ENCODE peak calls at places on chromosomes 5 and 9, in five cellular contexts. K, A, W, Z and V are unnamed samples.

GRCh38 chr5:173775692-173776135 is 112.4 kb upstream of the CPEB4 start:
- DNase-seq in K (no peak), A (no peak), W (no peak), Z (no peak), V (no peak)

GRCh38 chr9:129936222-129936621 is 101.0 kb downstream of the USP20 start:
- DNase-seq in W (no peak), A (no peak), K (no peak), Z (no peak), V (no peak)

GRCh38 chr9:94156549-94157407 is 72.5 kb downstream of the PTPDC1 start:
- DNase-seq in Z (no peak), W (no peak), A (no peak), K (peak), V (no peak)

GRCh38 chr5:180367300-180367699 is 14.2 kb upstream of the GFPT2 start:
- DNase-seq in A (no peak), K (no peak), Z (no peak), W (no peak), V (no peak)

GRCh38 chr5:1672396-1672795 is 127.2 kb downstream of the MRPL36 start:
- DNase-seq in Z (no peak), K (no peak), W (peak), A (no peak), V (no peak)

GRCh38 chr9:93612052-93612795 is 35.8 kb downstream of the PHF2 start:
- DNase-seq in A (no peak), K (peak), Z (no peak), W (no peak), V (no peak)

GRCh38 chr5:169695919-169696490 is 58.9 kb downstream of the DOCK2 start:
- DNase-seq in K (peak), Z (peak), W (no peak), A (no peak), V (peak)

GRCh38 chr9:90457386-90458080 is 185.1 kb downstream of the DIRAS2 start:
- DNase-seq in A (no peak), W (no peak), Z (no peak), K (no peak), V (no peak)

GRCh38 chr5:142881727-142882126 is 111.5 kb downstream of the ARHGAP26 start:
- DNase-seq in W (no peak), K (no peak), A (no peak), Z (no peak), V (no peak)

GRCh38 chr9:87880116-87880515 is 2.6 kb upstream of the SPATA31E1 start:
- DNase-seq in A (no peak), W (no peak), K (peak), Z (no peak), V (no peak)

GRCh38 chr5:17828709-17829108 is 194.4 kb downstream of the TAF11L14 start:
- DNase-seq in A (no peak), Z (no peak), W (no peak), K (no peak), V (peak)

GRCh38 chr5:76145945-76146344 is 62.8 kb downstream of the SV2C start:
- DNase-seq in A (no peak), Z (no peak), W (no peak), K (peak), V (no peak)

GRCh38 chr5:159581502-159582249 is 251.4 kb upstream of the IL12B start:
- DNase-seq in Z (peak), K (peak), A (no peak), W (no peak), V (no peak)

GRCh38 chr5:151222054-151222768 is 1.7 kb downstream of the CCDC69 start:
- DNase-seq in A (no peak), K (no peak), W (no peak), Z (no peak), V (no peak)

GRCh38 chr5:151223447-151224264 is at the start of gene CCDC69:
- DNase-seq in Z (peak), W (peak), K (peak), A (peak), V (peak)

GRCh38 chr5:151221574-151221973 is 2.3 kb downstream of the CCDC69 start:
- DNase-seq in A (no peak), Z (peak), K (peak), W (no peak), V (peak)

GRCh38 chr5:151224372-151224771 is 480 bp upstream of the CCDC69 start:
- DNase-seq in Z (no peak), A (no peak), K (no peak), W (no peak), V (peak)

DNA sequence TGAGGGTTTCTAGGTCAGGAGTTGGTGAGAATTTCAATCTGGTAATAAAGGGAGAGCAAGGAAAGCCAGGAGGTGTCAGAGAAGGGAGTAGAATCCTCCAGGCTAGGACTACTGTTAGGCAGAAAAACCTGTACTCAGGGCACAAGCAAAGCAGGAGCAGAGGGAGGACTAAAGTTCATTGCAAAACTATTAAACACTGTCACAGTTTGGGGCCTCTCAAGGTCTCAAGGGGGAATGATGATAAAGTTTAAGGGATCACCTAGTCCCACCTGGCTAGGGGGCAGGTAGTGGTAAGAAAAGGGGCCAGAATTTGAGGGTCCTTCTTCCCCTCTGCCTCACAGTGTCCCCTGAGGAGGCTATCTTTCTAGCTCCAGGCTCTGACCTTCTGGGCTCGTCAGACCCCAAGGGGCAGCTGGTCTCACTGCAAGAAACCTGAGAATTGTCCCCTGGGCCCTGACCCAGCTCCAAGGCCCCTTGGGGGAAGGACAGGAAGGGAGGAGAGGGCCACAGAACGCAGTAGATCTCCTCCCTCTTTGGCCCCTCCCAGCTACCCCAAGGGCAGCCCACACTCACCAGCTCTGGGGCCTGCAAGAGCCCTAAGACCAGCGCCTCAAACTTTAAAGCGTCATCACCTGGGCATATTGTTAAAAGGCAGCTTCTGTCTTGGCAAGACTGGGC is 984 bp downstream of the CCDC69 start:
- DNase-seq in W (peak), A (no peak), Z (peak), K (no peak), V (peak)
- H3K4me3 ChIP-seq in W (peak), A (no peak), Z (peak), K (no peak), V (peak)

GRCh38 chr5:112735702-112736101 is 2.0 kb upstream of the APC start:
- DNase-seq in Z (peak), K (peak), A (no peak), W (no peak), V (peak)

GRCh38 chr5:112738180-112738560 is 485 bp downstream of the APC start:
- DNase-seq in K (no peak), W (peak), A (peak), Z (peak), V (no peak)

GRCh38 chr5:112737088-112737471 is 605 bp upstream of the APC start:
- DNase-seq in K (no peak), Z (no peak), A (no peak), W (no peak), V (no peak)

GRCh38 chr5:112734597-112734996 is 3.1 kb upstream of the APC start:
- DNase-seq in W (no peak), A (no peak), K (no peak), Z (no peak), V (no peak)

GRCh38 chr5:112737472-112738179 is at the start of gene APC:
- DNase-seq in Z (peak), A (peak), W (peak), K (peak), V (peak)
- H3K23ac ChIP-seq in Z (peak), A (peak), W (no peak), K (peak), V (no peak)

GRCh38 chr9:128921881-128922763 is 1.3 kb downstream of the PHYHD1 start:
- DNase-seq in Z (peak), K (peak), W (peak), A (peak), V (peak)
- H3K14ac ChIP-seq in Z (no peak), K (peak), W (no peak), A (peak), V (peak)

DNA sequence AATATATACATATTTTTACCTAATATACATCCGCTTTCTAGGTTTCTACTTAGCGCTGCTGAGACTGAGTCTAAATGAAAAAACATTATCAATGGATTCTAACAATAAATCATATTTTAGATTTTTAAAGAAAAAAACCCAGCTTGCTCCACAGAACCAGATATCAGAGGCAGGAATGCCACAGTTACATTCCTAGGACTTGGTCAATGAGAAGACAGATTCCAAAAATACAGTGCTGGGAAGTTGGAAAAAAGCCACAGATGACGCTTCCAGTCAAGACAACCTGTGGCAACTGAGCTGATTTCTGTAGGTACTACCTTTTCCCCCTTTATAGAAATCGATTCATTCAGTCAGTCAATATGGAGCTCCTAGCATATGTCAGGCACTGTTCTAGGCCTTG is 589 bp upstream of the CCDC112 start:
- DNase-seq in Z (peak), A (no peak), W (no peak), K (no peak), V (peak)
- H3K4me3 ChIP-seq in Z (peak), A (peak), W (no peak), K (peak), V (no peak)

DNA sequence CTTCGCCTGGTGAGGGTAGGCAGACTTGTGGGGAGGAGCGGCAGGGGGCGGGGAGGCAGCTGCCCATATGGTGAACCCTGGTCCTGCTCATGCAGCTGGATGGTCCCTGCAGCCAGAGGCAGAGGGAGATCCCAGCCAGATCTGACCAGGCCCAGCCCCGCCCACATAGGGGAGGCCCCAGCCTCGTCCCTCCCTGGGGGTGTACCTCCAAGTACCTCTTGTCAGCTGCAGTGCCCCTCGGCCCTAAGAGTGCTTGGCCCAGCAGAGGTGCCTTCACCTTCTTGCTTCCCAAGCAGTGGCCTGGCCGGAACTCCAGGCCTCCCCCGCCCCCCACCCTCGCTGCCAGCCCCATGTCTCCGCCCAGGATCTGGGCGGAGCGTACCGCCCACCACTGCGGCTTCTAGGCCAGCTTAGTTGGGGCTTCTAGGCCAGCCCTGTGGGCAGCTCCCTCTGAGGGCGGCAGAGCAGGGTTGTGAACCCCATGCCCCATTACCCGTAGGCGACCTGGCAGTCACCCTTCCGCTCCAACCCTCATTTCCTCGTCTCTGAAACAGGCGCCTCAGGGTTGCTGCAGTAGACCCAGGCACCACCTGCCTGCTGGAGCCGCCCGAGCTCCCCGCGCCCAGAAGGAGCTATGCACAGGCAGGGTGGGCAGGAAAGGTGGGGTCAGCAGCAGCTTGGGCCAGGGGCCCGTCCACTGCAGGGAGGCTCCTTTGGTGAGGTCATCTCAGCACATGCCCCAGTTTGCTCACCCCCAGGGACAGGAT is at the start of gene SARDH:
- DNase-seq in Z (peak), A (peak), W (peak), K (peak), V (no peak)
- H3K23ac ChIP-seq in Z (no peak), A (peak), W (no peak), K (no peak), V (no peak)